ENCODE peak calls at places on chromosome 3, in six cellular contexts. K, Q, C, Y, P and A are unnamed samples.

GRCh38 chr3:126349071-126349470 is 8.1 kb downstream of the KLF15 start:
- DNase-seq in K (no peak), Q (no peak), C (no peak), Y (no peak), P (no peak), A (no peak)

GRCh38 chr3:197378987-197379718 is 80.7 kb upstream of the DLG1 start:
- DNase-seq in K (no peak), Q (no peak), C (no peak), Y (no peak), P (no peak), A (no peak)

GRCh38 chr3:109532257-109533216 is 195.2 kb upstream of the DPPA4 start:
- DNase-seq in K (no peak), Q (peak), C (peak), Y (peak), P (peak), A (peak)

GRCh38 chr3:187623285-187623814 is 46.8 kb downstream of the SST start:
- DNase-seq in K (no peak), Q (no peak), C (no peak), Y (no peak), P (no peak), A (peak)

GRCh38 chr3:111998661-111999641 is at the start of gene TAGLN3:
- DNase-seq in K (no peak), Q (no peak), C (no peak), Y (peak), P (no peak), A (peak)

GRCh38 chr3:140470962-140471361 is 206.9 kb upstream of the TRIM42 start:
- DNase-seq in K (no peak), Q (no peak), C (no peak), Y (no peak), P (no peak), A (no peak)

GRCh38 chr3:37935756-37936666 is 54.6 kb upstream of the VILL start:
- DNase-seq in K (no peak), Q (no peak), C (peak), Y (peak), P (no peak), A (peak)

GRCh38 chr3:66625464-66626216 is 124.8 kb upstream of the LRIG1 start:
- DNase-seq in K (no peak), Q (no peak), C (peak), Y (no peak), P (no peak), A (no peak)

GRCh38 chr3:84965141-84965540 is 6.4 kb downstream of the CADM2 start:
- DNase-seq in K (peak), Q (no peak), C (no peak), Y (peak), P (no peak), A (no peak)

GRCh38 chr3:190581041-190581501 is 67.2 kb downstream of the IL1RAP start:
- DNase-seq in K (no peak), Q (no peak), C (peak), Y (no peak), P (no peak), A (peak)

GRCh38 chr3:150408232-150409124 is at the start of gene TSC22D2:
- DNase-seq in K (peak), Q (peak), C (peak), Y (peak), P (peak), A (peak)

GRCh38 chr3:16050641-16051467 is 123.6 kb upstream of the GALNT15 start:
- DNase-seq in K (no peak), Q (no peak), C (no peak), Y (no peak), P (no peak), A (no peak)